ENCODE peak calls at places on chromosomes 4 and X, in nine cellular contexts. One of them, this sample, is unnamed.

GRCh38 chr4:176708771-176709311 is 83.9 kb downstream of the VEGFC start:
- DNase-seq in MM.1S: no peak
- DNase-seq in HCT116: no peak
- DNase-seq in psoas muscle: no peak
- DNase-seq in kidney: no peak
- DNase-seq in GM23248: peak
- DNase-seq in cardiac muscle cell: no peak
- DNase-seq in brain microvascular endothelial cell: no peak
- DNase-seq in astrocyte of the spinal cord: no peak
- DNase-seq in this sample: no peak

GRCh38 chr4:70945046-70945445 is 42.9 kb downstream of the MOB1B start:
- DNase-seq in brain microvascular endothelial cell: no peak
- DNase-seq in HCT116: no peak
- DNase-seq in psoas muscle: no peak
- DNase-seq in kidney: no peak
- DNase-seq in GM23248: no peak
- DNase-seq in cardiac muscle cell: no peak
- DNase-seq in MM.1S: no peak
- DNase-seq in astrocyte of the spinal cord: no peak
- DNase-seq in this sample: no peak

GRCh38 chr4:94285666-94286065 is 57.0 kb downstream of the HPGDS start:
- DNase-seq in HCT116: no peak
- DNase-seq in psoas muscle: no peak
- DNase-seq in brain microvascular endothelial cell: no peak
- DNase-seq in GM23248: no peak
- DNase-seq in MM.1S: peak
- DNase-seq in astrocyte of the spinal cord: no peak
- DNase-seq in kidney: no peak
- DNase-seq in cardiac muscle cell: no peak
- DNase-seq in this sample: no peak

GRCh38 chr4:52425751-52426326 is 233.3 kb downstream of the USP46 start:
- DNase-seq in astrocyte of the spinal cord: no peak
- DNase-seq in brain microvascular endothelial cell: no peak
- DNase-seq in cardiac muscle cell: no peak
- DNase-seq in kidney: no peak
- DNase-seq in GM23248: no peak
- DNase-seq in MM.1S: no peak
- DNase-seq in psoas muscle: no peak
- DNase-seq in HCT116: no peak
- DNase-seq in this sample: peak

GRCh38 chr4:102616661-102617060 is 115.5 kb downstream of the NFKB1 start:
- DNase-seq in astrocyte of the spinal cord: no peak
- DNase-seq in GM23248: no peak
- DNase-seq in brain microvascular endothelial cell: no peak
- DNase-seq in psoas muscle: no peak
- DNase-seq in cardiac muscle cell: no peak
- DNase-seq in kidney: no peak
- DNase-seq in HCT116: no peak
- DNase-seq in MM.1S: peak
- DNase-seq in this sample: no peak

GRCh38 chr4:38925492-38926418 is 58.1 kb downstream of the FAM114A1 start:
- DNase-seq in astrocyte of the spinal cord: no peak
- DNase-seq in GM23248: no peak
- DNase-seq in HCT116: no peak
- DNase-seq in psoas muscle: no peak
- DNase-seq in brain microvascular endothelial cell: no peak
- DNase-seq in cardiac muscle cell: no peak
- DNase-seq in kidney: no peak
- DNase-seq in MM.1S: no peak
- DNase-seq in this sample: no peak

GRCh38 chr4:92840880-92841279 is 537.1 kb downstream of the GRID2 start:
- DNase-seq in kidney: no peak
- DNase-seq in psoas muscle: no peak
- DNase-seq in MM.1S: no peak
- DNase-seq in astrocyte of the spinal cord: no peak
- DNase-seq in GM23248: no peak
- DNase-seq in HCT116: no peak
- DNase-seq in cardiac muscle cell: no peak
- DNase-seq in brain microvascular endothelial cell: no peak
- DNase-seq in this sample: no peak

GRCh38 chr4:88957570-88957969 is 99.4 kb downstream of the FAM13A start:
- DNase-seq in GM23248: no peak
- DNase-seq in HCT116: no peak
- DNase-seq in kidney: no peak
- DNase-seq in brain microvascular endothelial cell: no peak
- DNase-seq in cardiac muscle cell: peak
- DNase-seq in psoas muscle: no peak
- DNase-seq in astrocyte of the spinal cord: no peak
- DNase-seq in MM.1S: no peak
- DNase-seq in this sample: no peak

GRCh38 chr4:40731792-40732245 is 17.9 kb upstream of the NSUN7 start:
- DNase-seq in GM23248: no peak
- DNase-seq in cardiac muscle cell: peak
- DNase-seq in kidney: no peak
- DNase-seq in HCT116: no peak
- DNase-seq in astrocyte of the spinal cord: no peak
- DNase-seq in psoas muscle: no peak
- DNase-seq in brain microvascular endothelial cell: no peak
- DNase-seq in MM.1S: no peak
- DNase-seq in this sample: no peak

GRCh38 chrX:14616876-14617275 is 87.5 kb downstream of the GLRA2 start:
- DNase-seq in brain microvascular endothelial cell: peak
- DNase-seq in GM23248: peak
- DNase-seq in HCT116: no peak
- DNase-seq in kidney: no peak
- DNase-seq in cardiac muscle cell: peak
- DNase-seq in astrocyte of the spinal cord: no peak
- DNase-seq in MM.1S: no peak
- DNase-seq in psoas muscle: no peak
- DNase-seq in this sample: no peak

GRCh38 chrX:14675500-14675899 is 146.2 kb downstream of the GLRA2 start:
- DNase-seq in cardiac muscle cell: no peak
- DNase-seq in HCT116: no peak
- DNase-seq in brain microvascular endothelial cell: no peak
- DNase-seq in astrocyte of the spinal cord: no peak
- DNase-seq in MM.1S: no peak
- DNase-seq in GM23248: no peak
- DNase-seq in kidney: no peak
- DNase-seq in psoas muscle: no peak
- DNase-seq in this sample: no peak

GRCh38 chr4:24810016-24810415 is 14.6 kb downstream of the SOD3 start:
- DNase-seq in kidney: no peak
- DNase-seq in astrocyte of the spinal cord: peak
- DNase-seq in MM.1S: no peak
- DNase-seq in psoas muscle: no peak
- DNase-seq in brain microvascular endothelial cell: peak
- DNase-seq in HCT116: no peak
- DNase-seq in GM23248: peak
- DNase-seq in cardiac muscle cell: no peak
- DNase-seq in this sample: no peak

GRCh38 chr4:60683953-60684352 is 516.2 kb upstream of the ADGRL3 start:
- DNase-seq in cardiac muscle cell: peak
- DNase-seq in kidney: no peak
- DNase-seq in astrocyte of the spinal cord: peak
- DNase-seq in HCT116: no peak
- DNase-seq in brain microvascular endothelial cell: peak
- DNase-seq in GM23248: peak
- DNase-seq in MM.1S: no peak
- DNase-seq in psoas muscle: no peak
- DNase-seq in this sample: no peak

GRCh38 chr4:185542626-185543336 is 7.5 kb upstream of the PDLIM3 start:
- DNase-seq in psoas muscle: peak
- DNase-seq in cardiac muscle cell: peak
- DNase-seq in MM.1S: no peak
- DNase-seq in HCT116: no peak
- DNase-seq in kidney: peak
- DNase-seq in GM23248: no peak
- DNase-seq in astrocyte of the spinal cord: peak
- DNase-seq in brain microvascular endothelial cell: no peak
- DNase-seq in this sample: no peak

GRCh38 chrX:118507766-118508165 is 12.2 kb downstream of the DOCK11 start:
- DNase-seq in brain microvascular endothelial cell: no peak
- DNase-seq in GM23248: peak
- DNase-seq in MM.1S: no peak
- DNase-seq in cardiac muscle cell: no peak
- DNase-seq in kidney: no peak
- DNase-seq in psoas muscle: no peak
- DNase-seq in HCT116: no peak
- DNase-seq in astrocyte of the spinal cord: no peak
- DNase-seq in this sample: no peak

GRCh38 chrX:107826286-107827136 is 845 bp downstream of the MID2 start:
- DNase-seq in psoas muscle: peak
- DNase-seq in cardiac muscle cell: peak
- DNase-seq in kidney: peak
- DNase-seq in astrocyte of the spinal cord: peak
- DNase-seq in brain microvascular endothelial cell: peak
- DNase-seq in GM23248: peak
- DNase-seq in MM.1S: peak
- DNase-seq in HCT116: no peak
- DNase-seq in this sample: no peak

GRCh38 chrX:7132335-7133035 is 15.0 kb upstream of the STS start:
- DNase-seq in psoas muscle: no peak
- DNase-seq in MM.1S: no peak
- DNase-seq in cardiac muscle cell: peak
- DNase-seq in brain microvascular endothelial cell: peak
- DNase-seq in kidney: no peak
- DNase-seq in GM23248: peak
- DNase-seq in HCT116: peak
- DNase-seq in astrocyte of the spinal cord: peak
- DNase-seq in this sample: no peak

GRCh38 chrX:21738145-21738949 is 19.6 kb downstream of the SMPX start:
- DNase-seq in astrocyte of the spinal cord: peak
- DNase-seq in HCT116: no peak
- DNase-seq in MM.1S: no peak
- DNase-seq in psoas muscle: peak
- DNase-seq in cardiac muscle cell: no peak
- DNase-seq in brain microvascular endothelial cell: no peak
- DNase-seq in kidney: no peak
- DNase-seq in GM23248: no peak
- DNase-seq in this sample: no peak

GRCh38 chr4:150237110-150237852 is 159.0 kb downstream of the DCLK2 start:
- DNase-seq in brain microvascular endothelial cell: peak
- DNase-seq in astrocyte of the spinal cord: peak
- DNase-seq in kidney: no peak
- DNase-seq in psoas muscle: no peak
- DNase-seq in MM.1S: no peak
- DNase-seq in HCT116: peak
- DNase-seq in cardiac muscle cell: peak
- DNase-seq in GM23248: peak
- DNase-seq in this sample: no peak
- H3K4me3 ChIP-seq in brain microvascular endothelial cell: peak
- H3K4me3 ChIP-seq in astrocyte of the spinal cord: no peak
- H3K4me3 ChIP-seq in kidney: no peak
- H3K4me3 ChIP-seq in psoas muscle: no peak
- H3K4me3 ChIP-seq in MM.1S: no peak
- H3K4me3 ChIP-seq in HCT116: no peak
- H3K4me3 ChIP-seq in cardiac muscle cell: no peak
- H3K4me3 ChIP-seq in GM23248: peak
- H3K4me3 ChIP-seq in this sample: no peak

GRCh38 chr4:26887143-26887542 is 26.5 kb downstream of the STIM2 start:
- DNase-seq in brain microvascular endothelial cell: no peak
- DNase-seq in psoas muscle: no peak
- DNase-seq in MM.1S: no peak
- DNase-seq in kidney: no peak
- DNase-seq in HCT116: no peak
- DNase-seq in cardiac muscle cell: no peak
- DNase-seq in astrocyte of the spinal cord: no peak
- DNase-seq in GM23248: no peak
- DNase-seq in this sample: no peak

GRCh38 chr4:26891054-26891453 is 30.4 kb downstream of the STIM2 start:
- DNase-seq in kidney: no peak
- DNase-seq in cardiac muscle cell: no peak
- DNase-seq in MM.1S: no peak
- DNase-seq in GM23248: no peak
- DNase-seq in brain microvascular endothelial cell: no peak
- DNase-seq in psoas muscle: no peak
- DNase-seq in astrocyte of the spinal cord: no peak
- DNase-seq in HCT116: no peak
- DNase-seq in this sample: no peak

GRCh38 chr4:26887809-26888208 is 27.2 kb downstream of the STIM2 start:
- DNase-seq in MM.1S: no peak
- DNase-seq in kidney: no peak
- DNase-seq in psoas muscle: no peak
- DNase-seq in astrocyte of the spinal cord: no peak
- DNase-seq in GM23248: no peak
- DNase-seq in brain microvascular endothelial cell: no peak
- DNase-seq in cardiac muscle cell: no peak
- DNase-seq in HCT116: no peak
- DNase-seq in this sample: no peak

GRCh38 chr4:26884486-26884988 is 23.9 kb downstream of the STIM2 start:
- DNase-seq in kidney: no peak
- DNase-seq in HCT116: no peak
- DNase-seq in astrocyte of the spinal cord: no peak
- DNase-seq in MM.1S: no peak
- DNase-seq in cardiac muscle cell: no peak
- DNase-seq in brain microvascular endothelial cell: no peak
- DNase-seq in GM23248: no peak
- DNase-seq in psoas muscle: no peak
- DNase-seq in this sample: no peak

GRCh38 chr4:26885912-26886274 is 25.3 kb downstream of the STIM2 start:
- DNase-seq in psoas muscle: no peak
- DNase-seq in astrocyte of the spinal cord: no peak
- DNase-seq in brain microvascular endothelial cell: no peak
- DNase-seq in HCT116: no peak
- DNase-seq in MM.1S: peak
- DNase-seq in kidney: no peak
- DNase-seq in GM23248: no peak
- DNase-seq in cardiac muscle cell: no peak
- DNase-seq in this sample: no peak
- H3K4me3 ChIP-seq in psoas muscle: no peak
- H3K4me3 ChIP-seq in astrocyte of the spinal cord: no peak
- H3K4me3 ChIP-seq in brain microvascular endothelial cell: no peak
- H3K4me3 ChIP-seq in HCT116: no peak
- H3K4me3 ChIP-seq in MM.1S: no peak
- H3K4me3 ChIP-seq in kidney: no peak
- H3K4me3 ChIP-seq in GM23248: no peak
- H3K4me3 ChIP-seq in cardiac muscle cell: no peak
- H3K4me3 ChIP-seq in this sample: no peak

GRCh38 chr4:142614621-142615323 is 231.3 kb downstream of the INPP4B start:
- DNase-seq in brain microvascular endothelial cell: no peak
- DNase-seq in HCT116: no peak
- DNase-seq in GM23248: peak
- DNase-seq in kidney: no peak
- DNase-seq in psoas muscle: no peak
- DNase-seq in MM.1S: no peak
- DNase-seq in astrocyte of the spinal cord: peak
- DNase-seq in cardiac muscle cell: no peak
- DNase-seq in this sample: no peak

GRCh38 chr4:142615324-142615665 is 230.8 kb downstream of the INPP4B start:
- DNase-seq in MM.1S: no peak
- DNase-seq in cardiac muscle cell: peak
- DNase-seq in GM23248: peak
- DNase-seq in HCT116: no peak
- DNase-seq in brain microvascular endothelial cell: peak
- DNase-seq in kidney: no peak
- DNase-seq in psoas muscle: no peak
- DNase-seq in astrocyte of the spinal cord: peak
- DNase-seq in this sample: no peak
- H3K4me3 ChIP-seq in MM.1S: no peak
- H3K4me3 ChIP-seq in cardiac muscle cell: no peak
- H3K4me3 ChIP-seq in GM23248: peak
- H3K4me3 ChIP-seq in HCT116: no peak
- H3K4me3 ChIP-seq in brain microvascular endothelial cell: no peak
- H3K4me3 ChIP-seq in kidney: no peak
- H3K4me3 ChIP-seq in psoas muscle: no peak
- H3K4me3 ChIP-seq in astrocyte of the spinal cord: no peak
- H3K4me3 ChIP-seq in this sample: no peak

GRCh38 chr4:165327211-165328100 is at the start of gene MSMO1:
- DNase-seq in MM.1S: peak
- DNase-seq in astrocyte of the spinal cord: peak
- DNase-seq in psoas muscle: peak
- DNase-seq in HCT116: peak
- DNase-seq in kidney: peak
- DNase-seq in brain microvascular endothelial cell: peak
- DNase-seq in cardiac muscle cell: peak
- DNase-seq in GM23248: peak
- DNase-seq in this sample: peak
- H3K4me3 ChIP-seq in MM.1S: peak
- H3K4me3 ChIP-seq in astrocyte of the spinal cord: peak
- H3K4me3 ChIP-seq in psoas muscle: peak
- H3K4me3 ChIP-seq in HCT116: peak
- H3K4me3 ChIP-seq in kidney: peak
- H3K4me3 ChIP-seq in brain microvascular endothelial cell: peak
- H3K4me3 ChIP-seq in cardiac muscle cell: peak
- H3K4me3 ChIP-seq in GM23248: peak
- H3K4me3 ChIP-seq in this sample: peak

This sample was measured in SK-N-MC.